ENCODE peak calls at places on chromosomes 4 and X, in six cellular contexts. B is stomach; U is WTC11; V is fibroblast of pulmonary artery; M is effector memory CD8-positive, alpha-beta T cell; C is stimulated activated CD8-positive, alpha-beta memory T cell treated with anti-CD3 and anti-CD28 coated beads, Interleukin-7, amount 100 ng/mL, for 1 hour. J is an unnamed sample.

GRCh38 chrX:31260351-31260750 is 188.5 kb upstream of the FTHL17 start:
- DNase-seq in B (no peak), U (no peak), V (peak), M (no peak), C (no peak), J (no peak)

GRCh38 chr4:148007303-148007702 is 275.4 kb downstream of the ARHGAP10 start:
- DNase-seq in B (no peak), U (no peak), V (peak), M (no peak), C (no peak), J (no peak)

GRCh38 chr4:4860381-4860802 is 927 bp downstream of the MSX1 start:
- DNase-seq in B (no peak), U (no peak), V (peak), M (no peak), C (no peak), J (no peak)

GRCh38 chr4:175716956-175717355 is 95.1 kb downstream of the GPM6A start:
- DNase-seq in B (no peak), U (no peak), V (no peak), M (no peak), C (no peak), J (no peak)

GRCh38 chr4:184096561-184097239 is 121.0 kb downstream of the ENPP6 start:
- DNase-seq in B (no peak), U (no peak), V (no peak), M (no peak), C (no peak), J (no peak)

GRCh38 chr4:3118281-3118680 is 43.8 kb downstream of the HTT start:
- DNase-seq in B (no peak), U (no peak), V (no peak), M (no peak), C (no peak), J (no peak)

GRCh38 chrX:103276581-103277002 is at the start of gene TCEAL5:
- DNase-seq in B (no peak), U (no peak), V (no peak), M (no peak), C (no peak), J (no peak)

GRCh38 chrX:5876984-5877655 is 351.5 kb downstream of the NLGN4X start:
- DNase-seq in B (no peak), U (peak), V (no peak), M (no peak), C (no peak), J (no peak)

GRCh38 chrX:2679534-2680485 is 11.3 kb upstream of the CD99 start:
- DNase-seq in B (no peak), U (no peak), V (peak), M (no peak), C (no peak), J (no peak)

GRCh38 chr4:64584981-64585557 is 175.8 kb upstream of the TECRL start:
- DNase-seq in B (no peak), U (peak), V (peak), M (no peak), C (no peak), J (no peak)

GRCh38 chr4:94532016-94532789 is 80.5 kb downstream of the PDLIM5 start:
- DNase-seq in B (no peak), U (no peak), V (peak), M (no peak), C (no peak), J (no peak)

GRCh38 chrX:130097507-130098201 is 12.6 kb downstream of the ELF4 start:
- DNase-seq in B (peak), U (peak), V (no peak), M (no peak), C (no peak), J (no peak)

GRCh38 chrX:150966235-150966634 is 16.9 kb upstream of the HMGB3 start:
- DNase-seq in B (no peak), U (no peak), V (no peak), M (no peak), C (no peak), J (no peak)

GRCh38 chrX:48531359-48531954 is 8.1 kb upstream of the TBC1D25 start:
- DNase-seq in B (no peak), U (no peak), V (peak), M (no peak), C (no peak), J (no peak)

GRCh38 chr4:168398589-168398988 is 80.0 kb upstream of the DDX60 start:
- DNase-seq in B (no peak), U (peak), V (no peak), M (no peak), C (no peak), J (no peak)

GRCh38 chr4:109231331-109231730 is 71.1 kb downstream of the COL25A1 start:
- DNase-seq in B (no peak), U (no peak), V (no peak), M (no peak), C (no peak), J (no peak)

GRCh38 chr4:150283689-150284088 is 205.4 kb downstream of the DCLK2 start:
- DNase-seq in B (no peak), U (no peak), V (peak), M (no peak), C (no peak), J (no peak)

GRCh38 chrX:103554687-103555417 is 30.5 kb upstream of the TCEAL4 start:
- DNase-seq in B (peak), U (peak), V (no peak), M (peak), C (peak), J (no peak)

GRCh38 chr4:182288534-182288933 is 45.3 kb downstream of the TENM3 start:
- DNase-seq in B (no peak), U (no peak), V (no peak), M (no peak), C (no peak), J (no peak)

GRCh38 chr4:140014284-140014683 is 139.7 kb downstream of the MAML3 start:
- DNase-seq in B (no peak), U (no peak), V (peak), M (no peak), C (no peak), J (no peak)

GRCh38 chrX:43121637-43122036 is 343.7 kb upstream of the PPP1R2C start:
- DNase-seq in B (no peak), U (no peak), V (peak), M (no peak), C (no peak), J (no peak)

GRCh38 chrX:47568656-47569295 is 7.8 kb downstream of the ARAF start:
- DNase-seq in B (no peak), U (peak), V (peak), M (peak), C (no peak), J (no peak)

GRCh38 chrX:74080165-74080564 is 223.8 kb upstream of the ZCCHC13 start:
- DNase-seq in B (no peak), U (no peak), V (peak), M (no peak), C (no peak), J (no peak)

GRCh38 chr4:155408796-155409195 is 32.0 kb upstream of the MAP9 start:
- DNase-seq in B (no peak), U (no peak), V (no peak), M (no peak), C (no peak), J (no peak)

GRCh38 chrX:21958888-21959287 is 18.4 kb downstream of the SMS start:
- DNase-seq in B (no peak), U (no peak), V (peak), M (no peak), C (no peak), J (no peak)

GRCh38 chrX:66902081-66902480 is 263.2 kb upstream of the EDA2R start:
- DNase-seq in B (no peak), U (no peak), V (no peak), M (no peak), C (no peak), J (no peak)

GRCh38 chr4:41598580-41598979 is 60.6 kb downstream of the LIMCH1 start:
- DNase-seq in B (no peak), U (no peak), V (no peak), M (no peak), C (no peak), J (no peak)

J was measured in ascending aorta.